ENCODE peak calls at places on chromosomes 11 and 22, in seven cellular contexts. K is hypothalamus; O is A172; P is GM04504; A is fibroblast of lung; G is type B pancreatic cell; Q is stimulated activated CD8-positive, alpha-beta memory T cell treated with anti-CD3 and anti-CD28 coated beads, Interleukin-7, amount 100 ng/mL, for 1 hour. L is an unnamed sample.

GRCh38 chr11:45174168-45174835 is 27.9 kb downstream of the PRDM11 start:
- DNase-seq in G (no peak), Q (no peak), K (no peak), O (no peak), P (no peak), A (no peak), L (no peak)

GRCh38 chr11:63945482-63946163 is 6.8 kb downstream of the NAA40 start:
- DNase-seq in A (peak), G (no peak), O (peak), P (peak), K (peak), Q (no peak), L (no peak)

GRCh38 chr11:128415539-128415938 is 171.8 kb downstream of the ETS1 start:
- DNase-seq in A (peak), P (no peak), Q (no peak), G (no peak), O (peak), K (no peak), L (no peak)

GRCh38 chr11:47220401-47220821 is 5.6 kb downstream of the DDB2 start:
- DNase-seq in A (peak), K (no peak), O (peak), P (peak), G (no peak), Q (no peak), L (peak)

GRCh38 chr11:120203626-120204025 is 7.2 kb upstream of the OAF start:
- DNase-seq in A (no peak), G (no peak), O (no peak), K (no peak), P (no peak), Q (no peak), L (no peak)

GRCh38 chr11:78338138-78338537 is 79.5 kb downstream of the GAB2 start:
- DNase-seq in Q (no peak), G (no peak), K (no peak), A (no peak), P (no peak), O (no peak), L (no peak)

GRCh38 chr11:76238551-76238950 is 32.2 kb upstream of the WNT11 start:
- DNase-seq in Q (no peak), G (no peak), O (no peak), A (no peak), K (no peak), P (no peak), L (no peak)

GRCh38 chr22:37356922-37357321 is 70.4 kb downstream of the ELFN2 start:
- DNase-seq in Q (no peak), A (no peak), O (no peak), G (no peak), K (no peak), P (no peak), L (no peak)

GRCh38 chr11:15232496-15232895 is 117.8 kb downstream of the INSC start:
- DNase-seq in K (no peak), P (no peak), G (no peak), Q (no peak), O (no peak), A (no peak), L (no peak)

GRCh38 chr11:132504501-132505041 is 1027.7 kb downstream of the OPCML start:
- DNase-seq in K (no peak), G (no peak), O (no peak), P (no peak), Q (no peak), A (no peak), L (no peak)

GRCh38 chr11:86931965-86932332 is 23.2 kb downstream of the FZD4 start:
- DNase-seq in K (no peak), Q (no peak), O (peak), A (peak), P (peak), G (no peak), L (no peak)

GRCh38 chr11:61791737-61792309 is 576 bp downstream of the TMEM258 start:
- DNase-seq in G (no peak), Q (no peak), P (peak), K (peak), O (peak), A (peak), L (peak)

GRCh38 chr11:116600930-116601329 is 171.9 kb downstream of the BUD13 start:
- DNase-seq in P (no peak), G (no peak), O (no peak), Q (no peak), A (no peak), K (no peak), L (no peak)

GRCh38 chr22:38353142-38353629 is 36.0 kb upstream of the CSNK1E start:
- DNase-seq in P (peak), Q (peak), O (peak), K (peak), G (peak), A (peak), L (no peak)

GRCh38 chr11:116960916-116961315 is 123.5 kb upstream of the APOA1 start:
- DNase-seq in K (no peak), G (no peak), A (peak), Q (no peak), O (peak), P (no peak), L (peak)

GRCh38 chr11:10688401-10688800 is 5.2 kb downstream of the IRAG1 start:
- DNase-seq in Q (no peak), A (peak), P (no peak), O (no peak), G (no peak), K (no peak), L (no peak)

GRCh38 chr11:114162719-114163123 is 103.2 kb downstream of the ZBTB16 start:
- DNase-seq in O (peak), Q (no peak), K (peak), G (no peak), A (peak), P (peak), L (peak)

GRCh38 chr11:45475135-45475534 is 189.0 kb upstream of the SYT13 start:
- DNase-seq in K (no peak), O (no peak), Q (no peak), A (no peak), G (no peak), P (no peak), L (no peak)

GRCh38 chr22:46843691-46844297 is 81.3 kb downstream of the TBC1D22A start:
- DNase-seq in Q (no peak), O (peak), K (no peak), P (no peak), A (peak), G (no peak), L (no peak)

GRCh38 chr11:19673924-19674390 is 38.7 kb upstream of the NAV2 start:
- DNase-seq in K (no peak), G (no peak), Q (no peak), O (no peak), P (no peak), A (peak), L (no peak)

L was measured in skeletal muscle cell.